ENCODE peak calls at places on chromosomes 16 and 17, in six cellular contexts. W, P, A, G, Y and I are unnamed samples.

GRCh38 chr16:58430718-58431117 is 38.4 kb downstream of the GINS3 start:
- DNase-seq in W (no peak), P (no peak), A (no peak), G (no peak), Y (no peak), I (no peak)

GRCh38 chr17:39261286-39261685 is 35.5 kb upstream of the STAC2 start:
- DNase-seq in W (peak), P (no peak), A (peak), G (no peak), Y (no peak), I (no peak)

GRCh38 chr16:48408688-48409087 is 23.5 kb upstream of the SIAH1 start:
- DNase-seq in W (peak), P (no peak), A (peak), G (peak), Y (peak), I (no peak)

GRCh38 chr16:27179500-27180072 is 23.7 kb upstream of the KDM8 start:
- DNase-seq in W (peak), P (peak), A (peak), G (peak), Y (no peak), I (peak)

GRCh38 chr17:56667925-56668324 is 74.4 kb downstream of the NOG start:
- DNase-seq in W (no peak), P (no peak), A (no peak), G (no peak), Y (no peak), I (no peak)

GRCh38 chr16:87597324-87597830 is 4.9 kb upstream of the JPH3 start:
- DNase-seq in W (no peak), P (no peak), A (no peak), G (no peak), Y (no peak), I (no peak)

GRCh38 chr17:83083368-83084201 is 4.2 kb downstream of the METRNL start:
- DNase-seq in W (peak), P (no peak), A (no peak), G (peak), Y (peak), I (no peak)

GRCh38 chr17:55332296-55333041 is 67.7 kb downstream of the HLF start:
- DNase-seq in W (no peak), P (no peak), A (peak), G (no peak), Y (no peak), I (no peak)

GRCh38 chr17:49511810-49512209 is 16.7 kb downstream of the NGFR start:
- DNase-seq in W (no peak), P (no peak), A (no peak), G (no peak), Y (no peak), I (no peak)

GRCh38 chr16:90046122-90046970 is 27.1 kb upstream of the DBNDD1 start:
- DNase-seq in W (no peak), P (no peak), A (no peak), G (no peak), Y (no peak), I (no peak)

GRCh38 chr16:80369559-80369958 is 171.2 kb upstream of the DYNLRB2 start:
- DNase-seq in W (peak), P (no peak), A (peak), G (peak), Y (peak), I (no peak)

GRCh38 chr17:7523033-7523432 is 25.8 kb upstream of the TNFSF12 start:
- DNase-seq in W (peak), P (peak), A (peak), G (no peak), Y (no peak), I (no peak)

GRCh38 chr17:7207120-7208001 is 12.3 kb downstream of the DLG4 start:
- DNase-seq in W (no peak), P (peak), A (no peak), G (no peak), Y (no peak), I (no peak)

GRCh38 chr16:46947900-46948547 is 25.4 kb downstream of the DNAJA2 start:
- DNase-seq in W (peak), P (peak), A (peak), G (no peak), Y (peak), I (no peak)

GRCh38 chr16:31093132-31093703 is 1.4 kb downstream of the VKORC1 start:
- DNase-seq in W (peak), P (peak), A (no peak), G (no peak), Y (no peak), I (no peak)

GRCh38 chr17:35083071-35083470 is 19.6 kb upstream of the RFFL start:
- DNase-seq in W (no peak), P (no peak), A (no peak), G (no peak), Y (no peak), I (no peak)

GRCh38 chr16:19559242-19559910 is 3.9 kb downstream of the VPS35L start:
- DNase-seq in W (peak), P (no peak), A (peak), G (no peak), Y (peak), I (no peak)

GRCh38 chr16:77289331-77289809 is 90.2 kb downstream of the SYCE1L start:
- DNase-seq in W (peak), P (no peak), A (no peak), G (no peak), Y (no peak), I (no peak)

GRCh38 chr17:46820592-46821450 is 2.3 kb upstream of the WNT3 start:
- DNase-seq in W (no peak), P (no peak), A (no peak), G (no peak), Y (no peak), I (no peak)

GRCh38 chr17:46818929-46819859 is 702 bp upstream of the WNT3 start:
- DNase-seq in W (no peak), P (no peak), A (no peak), G (no peak), Y (no peak), I (no peak)

GRCh38 chr17:46818319-46818928 is at the start of gene WNT3:
- DNase-seq in W (no peak), P (peak), A (peak), G (no peak), Y (no peak), I (no peak)

GRCh38 chr17:46821482-46822387 is 3.2 kb upstream of the WNT3 start:
- DNase-seq in W (no peak), P (no peak), A (no peak), G (no peak), Y (no peak), I (no peak)

GRCh38 chr17:46819906-46820351 is 1.4 kb upstream of the WNT3 start:
- DNase-seq in W (no peak), P (no peak), A (no peak), G (no peak), Y (no peak), I (no peak)
- H3K4me3 ChIP-seq in W (no peak), P (no peak), A (no peak), G (no peak), Y (no peak), I (no peak)

GRCh38 chr16:85919271-85920267 is 20.6 kb downstream of the IRF8 start:
- DNase-seq in W (no peak), P (peak), A (no peak), G (no peak), Y (no peak), I (no peak)
- H3K4me3 ChIP-seq in W (no peak), P (no peak), A (no peak), G (no peak), Y (no peak), I (no peak)

GRCh38 chr16:325375-326155 is 27.0 kb downstream of the AXIN1 start:
- DNase-seq in W (no peak), P (no peak), A (no peak), G (no peak), Y (no peak), I (no peak)
- H3K4me3 ChIP-seq in W (no peak), P (no peak), A (no peak), G (no peak), Y (no peak), I (peak)

GRCh38 chr17:81840826-81841778 is 6.3 kb upstream of the PPP1R27 start:
- DNase-seq in W (no peak), P (peak), A (no peak), G (no peak), Y (no peak), I (no peak)
- H3K4me3 ChIP-seq in W (no peak), P (no peak), A (no peak), G (no peak), Y (no peak), I (peak)

GRCh38 chr16:68062910-68063393 is 22.2 kb upstream of the NFATC3 start:
- DNase-seq in W (no peak), P (peak), A (no peak), G (no peak), Y (no peak), I (no peak)

GRCh38 chr16:68061396-68061795 is 23.8 kb upstream of the NFATC3 start:
- DNase-seq in W (no peak), P (peak), A (no peak), G (no peak), Y (no peak), I (no peak)

GRCh38 chr16:68066763-68067162 is 18.4 kb upstream of the NFATC3 start:
- DNase-seq in W (no peak), P (no peak), A (no peak), G (no peak), Y (no peak), I (no peak)

GRCh38 chr16:68065716-68066305 is 19.4 kb upstream of the NFATC3 start:
- DNase-seq in W (no peak), P (no peak), A (no peak), G (no peak), Y (no peak), I (no peak)

DNA sequence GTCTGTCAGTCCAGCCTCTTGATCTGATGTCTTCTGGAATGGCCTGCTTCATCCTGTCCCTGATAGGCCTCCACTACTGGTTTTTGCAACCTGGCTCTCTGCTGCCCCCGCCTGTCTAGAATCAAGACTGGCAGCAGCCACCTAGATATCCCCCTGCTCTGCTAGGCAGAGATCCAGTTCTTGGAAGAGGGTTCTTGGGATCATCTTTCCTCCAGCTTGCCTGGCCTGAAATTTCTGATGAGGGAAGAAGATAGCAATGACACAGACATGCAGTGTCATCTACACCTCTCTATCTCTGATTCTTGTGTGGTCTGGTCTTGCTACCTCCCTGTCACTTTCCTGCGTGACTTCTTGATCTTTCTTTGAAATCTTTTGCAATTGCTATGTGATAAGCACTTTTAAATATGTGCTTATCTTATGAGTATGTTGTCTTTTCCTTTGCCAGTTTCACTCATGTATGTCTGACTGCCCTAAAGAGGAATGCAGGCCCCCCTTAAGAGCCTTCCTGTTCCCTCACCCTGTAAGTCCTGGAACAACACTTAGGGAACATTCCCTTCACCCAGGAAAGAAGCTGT is 20.3 kb upstream of the NFATC3 start:
- DNase-seq in W (peak), P (peak), A (peak), G (peak), Y (no peak), I (no peak)
- H3K4me3 ChIP-seq in W (no peak), P (no peak), A (no peak), G (no peak), Y (no peak), I (no peak)

DNA sequence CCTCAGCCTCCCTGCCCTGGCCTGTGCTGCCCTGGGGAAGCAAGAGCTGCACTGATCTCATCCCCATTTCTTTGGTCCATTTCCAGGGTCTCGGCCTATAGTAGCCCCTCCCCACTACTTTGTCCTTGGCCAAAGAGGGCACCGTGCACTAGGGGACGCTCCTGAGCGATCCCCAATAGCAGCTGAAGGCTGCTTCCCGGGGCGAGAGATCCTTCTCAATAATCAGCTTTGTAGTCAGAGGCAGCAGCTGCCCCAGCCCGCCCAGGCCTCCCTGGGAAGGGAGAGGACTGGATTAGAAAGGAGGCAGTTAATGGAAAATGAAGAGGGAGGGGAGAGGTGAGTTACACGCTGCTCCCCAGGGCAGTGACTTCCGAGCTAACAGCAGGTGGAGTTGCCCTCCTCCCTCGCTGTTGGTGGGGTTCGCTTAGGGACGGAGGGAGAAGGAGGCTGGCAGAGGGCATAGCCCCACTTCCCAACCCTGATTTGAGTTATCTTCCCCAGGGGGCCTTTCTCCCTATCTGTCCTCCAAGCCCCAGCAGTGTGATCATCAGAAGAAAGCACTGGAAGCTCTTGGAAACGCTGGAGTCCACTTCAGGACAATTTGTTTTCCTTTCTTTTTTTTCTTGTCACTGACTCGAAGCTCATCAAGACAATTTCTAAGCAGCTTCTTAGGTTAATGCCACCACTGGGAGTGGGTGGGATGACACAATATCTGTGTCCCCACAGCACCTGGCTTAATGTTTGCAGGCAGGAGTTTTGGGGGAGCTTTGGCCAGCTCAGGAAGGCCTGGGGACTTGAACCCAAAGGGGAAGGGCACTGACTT is 2.6 kb downstream of the MXRA7 start:
- DNase-seq in W (no peak), P (no peak), A (no peak), G (no peak), Y (no peak), I (no peak)
- H3K4me3 ChIP-seq in W (no peak), P (no peak), A (no peak), G (no peak), Y (peak), I (no peak)

DNA sequence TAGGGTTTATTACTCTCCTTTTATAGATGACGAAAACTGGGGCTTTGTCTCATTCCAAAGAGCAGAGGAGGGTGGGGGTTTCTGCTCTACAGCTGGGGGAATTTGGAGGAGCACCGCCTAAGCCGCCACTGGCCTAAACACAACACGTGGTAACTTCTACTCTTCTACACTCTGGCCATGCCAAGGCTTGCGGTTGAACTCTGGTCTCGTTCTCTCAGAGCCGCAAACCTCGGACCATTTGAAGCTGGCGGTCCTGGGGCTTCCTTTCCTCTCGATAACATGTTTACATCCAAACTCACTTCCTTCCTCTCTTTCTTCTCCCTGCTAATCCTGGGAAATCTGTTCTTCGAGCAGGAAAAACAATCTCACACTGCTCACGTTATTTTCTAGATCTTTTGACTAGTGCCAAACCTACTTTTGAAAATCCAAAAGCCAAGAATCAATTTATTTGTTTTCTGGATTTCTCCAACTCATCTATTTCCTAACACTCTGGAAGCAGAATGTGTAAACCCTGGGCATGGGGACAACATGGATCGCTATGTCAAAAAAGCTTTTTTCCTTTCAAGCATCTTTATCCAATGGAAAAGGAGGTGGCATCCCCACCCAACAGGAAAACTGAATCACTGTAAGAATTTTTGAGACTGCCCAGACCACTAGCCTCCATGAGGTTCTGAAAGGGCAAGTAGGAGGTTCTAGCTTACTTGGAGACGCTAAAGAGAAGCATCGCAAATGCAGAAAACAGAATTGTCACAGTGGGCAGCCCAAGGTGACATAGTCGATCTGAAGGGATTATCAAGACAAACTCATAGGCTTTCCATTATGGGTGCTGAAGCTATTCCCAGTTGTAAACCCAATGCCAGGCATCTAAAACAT is 13.6 kb upstream of the EEF2K start:
- DNase-seq in W (no peak), P (peak), A (peak), G (peak), Y (peak), I (peak)
- H3K4me3 ChIP-seq in W (no peak), P (no peak), A (no peak), G (no peak), Y (peak), I (peak)

GRCh38 chr16:8717892-8718400 is 43.5 kb downstream of the ABAT start:
- DNase-seq in W (no peak), P (no peak), A (no peak), G (no peak), Y (peak), I (no peak)
- H3K4me3 ChIP-seq in W (no peak), P (no peak), A (no peak), G (no peak), Y (no peak), I (no peak)